ENCODE peak calls at places on chromosomes 13 and 19, in seven cellular contexts. C is SK-N-SH, E is GM12878, P is GM12892, N is HepG2, M is K562, I is GM12891. J is an unnamed sample.

GRCh38 chr13:54433511-54434206 is 1405.0 kb downstream of the OLFM4 start:
- DNase-seq in C (no peak), E (no peak), P (no peak), N (peak), M (no peak), I (no peak), J (no peak)

GRCh38 chr13:78606471-78607408 is 3.4 kb upstream of the POU4F1 start:
- DNase-seq in C (no peak), E (no peak), P (no peak), N (no peak), M (no peak), I (no peak), J (no peak)

GRCh38 chr13:67366533-67366932 is 136.4 kb upstream of the PCDH9 start:
- DNase-seq in C (no peak), E (no peak), P (no peak), N (no peak), M (no peak), I (no peak), J (no peak)

GRCh38 chr19:33462112-33462726 is 59.4 kb downstream of the PEPD start:
- DNase-seq in C (no peak), E (no peak), P (no peak), N (no peak), M (no peak), I (no peak), J (no peak)

GRCh38 chr13:63517376-63517775 is 2101.7 kb upstream of the PCDH20 start:
- DNase-seq in C (no peak), E (no peak), P (no peak), N (no peak), M (no peak), I (no peak), J (no peak)

GRCh38 chr19:48533770-48534169 is 18.2 kb upstream of the SULT2B1 start:
- DNase-seq in C (no peak), E (no peak), P (no peak), N (peak), M (no peak), I (no peak), J (no peak)

GRCh38 chr13:46864941-46865340 is 31.9 kb downstream of the HTR2A start:
- DNase-seq in C (no peak), E (no peak), P (no peak), N (no peak), M (no peak), I (no peak), J (no peak)

GRCh38 chr19:45440873-45441654 is 17.3 kb upstream of the ERCC1 start:
- DNase-seq in C (no peak), E (no peak), P (no peak), N (no peak), M (peak), I (no peak), J (no peak)

GRCh38 chr13:27500806-27501534 is 50.6 kb upstream of the MTIF3 start:
- DNase-seq in C (no peak), E (no peak), P (no peak), N (no peak), M (no peak), I (no peak), J (no peak)

GRCh38 chr13:26719356-26719945 is 41.1 kb downstream of the GPR12 start:
- DNase-seq in C (no peak), E (no peak), P (no peak), N (no peak), M (no peak), I (no peak), J (no peak)

GRCh38 chr13:42320375-42320787 is 48.4 kb downstream of the AKAP11 start:
- DNase-seq in C (no peak), E (no peak), P (no peak), N (no peak), M (no peak), I (no peak), J (no peak)

GRCh38 chr13:107210216-107211010 is 642.5 kb upstream of the ARGLU1 start:
- DNase-seq in C (no peak), E (no peak), P (no peak), N (no peak), M (no peak), I (no peak), J (no peak)

GRCh38 chr19:16371540-16371986 is 46.9 kb downstream of the KLF2 start:
- DNase-seq in C (no peak), E (peak), P (peak), N (no peak), M (peak), I (peak), J (no peak)

GRCh38 chr13:95896302-95896701 is 156.9 kb downstream of the UGGT2 start:
- DNase-seq in C (no peak), E (no peak), P (no peak), N (no peak), M (peak), I (no peak), J (no peak)

GRCh38 chr19:46821512-46822359 is 28.9 kb downstream of the AP2S1 start:
- DNase-seq in C (no peak), E (no peak), P (peak), N (no peak), M (no peak), I (no peak), J (no peak)

GRCh38 chr19:35513975-35514809 is 743 bp upstream of the DMKN start:
- DNase-seq in C (no peak), E (no peak), P (no peak), N (peak), M (no peak), I (no peak), J (no peak)

GRCh38 chr13:57409121-57409520 is 222.4 kb upstream of the PCDH17 start:
- DNase-seq in C (no peak), E (no peak), P (no peak), N (no peak), M (no peak), I (no peak), J (no peak)

GRCh38 chr13:104105418-104106355 is 1039.5 kb upstream of the SLC10A2 start:
- DNase-seq in C (no peak), E (no peak), P (no peak), N (no peak), M (no peak), I (no peak), J (no peak)

GRCh38 chr19:32188921-32189320 is 156.5 kb upstream of the ZNF507 start:
- DNase-seq in C (no peak), E (no peak), P (no peak), N (no peak), M (no peak), I (no peak), J (no peak)

GRCh38 chr19:40610396-40611064 is 9.4 kb downstream of the LTBP4 start:
- DNase-seq in C (peak), E (no peak), P (no peak), N (no peak), M (no peak), I (no peak), J (no peak)

GRCh38 chr19:1253514-1254080 is 5.2 kb downstream of the MIDN start:
- DNase-seq in C (no peak), E (no peak), P (no peak), N (peak), M (no peak), I (no peak), J (no peak)
- TF ChIP-seq TAF1 in C (no peak), E (no peak), P (no peak), N (no peak), M (no peak), I (no peak), J (no peak)

DNA sequence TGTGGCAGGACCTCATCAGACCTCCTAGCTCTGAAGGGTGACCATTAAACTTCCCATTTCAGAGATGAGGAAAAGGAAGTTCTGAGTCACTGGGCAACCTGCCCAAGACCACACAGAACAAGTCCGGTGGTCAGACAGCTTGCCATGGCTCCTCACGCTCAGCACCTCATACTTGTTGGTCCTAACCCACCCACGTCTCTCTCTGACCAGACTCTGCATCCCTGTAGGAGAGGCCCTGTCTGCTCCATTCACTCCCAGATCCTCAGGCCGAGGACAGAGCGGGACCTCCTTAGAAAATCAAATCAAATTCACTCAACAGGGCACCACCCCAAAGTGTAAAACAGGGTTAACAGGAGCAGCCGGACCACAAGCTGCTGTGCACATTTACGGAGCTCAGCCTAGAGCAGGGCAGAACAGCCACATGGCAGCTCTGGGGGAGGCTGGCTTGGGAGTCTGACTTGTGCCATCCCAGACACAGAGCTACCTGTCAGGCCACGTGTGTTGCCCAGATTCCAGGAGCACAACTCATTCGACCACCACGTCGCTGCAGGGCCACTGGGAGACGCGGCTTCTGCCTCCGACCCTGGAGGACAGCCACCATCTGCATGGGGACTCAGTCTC is 1.7 kb downstream of the MIER2 start:
- DNase-seq in C (no peak), E (peak), P (no peak), N (no peak), M (peak), I (no peak), J (no peak)
- TF ChIP-seq TAF1 in C (no peak), E (no peak), P (no peak), N (no peak), M (no peak), I (no peak), J (no peak)

GRCh38 chr13:92938481-92939020 is 288.1 kb upstream of the GPC6 start:
- DNase-seq in C (no peak), E (no peak), P (no peak), N (no peak), M (no peak), I (no peak), J (no peak)
- TF ChIP-seq TAF1 in C (no peak), E (no peak), P (no peak), N (no peak), M (no peak), I (no peak), J (no peak)

GRCh38 chr19:4660993-4661392 is 9.1 kb downstream of the MYDGF start:
- DNase-seq in C (no peak), E (no peak), P (no peak), N (no peak), M (no peak), I (no peak), J (no peak)
- TF ChIP-seq TAF1 in C (no peak), E (no peak), P (no peak), N (no peak), M (no peak), I (no peak), J (no peak)

GRCh38 chr19:2476451-2477140 is 669 bp downstream of the GADD45B start:
- DNase-seq in C (peak), E (no peak), P (no peak), N (no peak), M (peak), I (no peak), J (no peak)

GRCh38 chr19:2477141-2477710 is 1.3 kb downstream of the GADD45B start:
- DNase-seq in C (no peak), E (no peak), P (no peak), N (no peak), M (no peak), I (no peak), J (peak)

GRCh38 chr19:2475018-2475701 is 767 bp upstream of the GADD45B start:
- DNase-seq in C (peak), E (no peak), P (no peak), N (no peak), M (peak), I (no peak), J (peak)

GRCh38 chr19:2475702-2476450 is at the start of gene GADD45B:
- DNase-seq in C (peak), E (peak), P (peak), N (peak), M (peak), I (peak), J (peak)

GRCh38 chr19:2474232-2475017 is 1.5 kb upstream of the GADD45B start:
- DNase-seq in C (peak), E (no peak), P (peak), N (peak), M (peak), I (peak), J (no peak)
- TF ChIP-seq TAF1 in C (no peak), E (no peak), P (no peak), N (no peak), M (no peak), I (peak), J (peak)

DNA sequence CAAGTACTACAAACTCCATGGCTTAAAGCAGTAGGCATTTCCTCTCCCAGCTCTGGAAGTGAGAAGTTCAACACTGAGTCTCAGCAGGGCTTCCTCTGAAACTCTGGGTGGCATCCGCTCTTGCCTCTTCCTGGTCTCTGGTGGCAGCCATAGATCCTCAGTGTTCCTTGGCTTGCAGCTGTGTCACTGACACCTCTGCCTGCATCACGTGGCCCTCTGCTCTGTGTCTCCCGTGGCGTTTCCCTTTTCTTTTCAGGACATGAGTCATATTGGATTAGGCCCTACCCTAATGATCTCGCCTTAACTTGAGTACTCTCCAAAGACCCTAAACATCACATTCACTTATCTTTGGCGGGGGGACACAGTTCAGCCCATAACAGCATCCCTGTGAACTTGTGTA is 466.7 kb downstream of the MYO16 start:
- DNase-seq in C (no peak), E (no peak), P (no peak), N (no peak), M (no peak), I (no peak), J (no peak)
- TF ChIP-seq TAF1 in C (no peak), E (no peak), P (no peak), N (no peak), M (no peak), I (no peak), J (no peak)

GRCh38 chr19:23365222-23365621 is 30.0 kb downstream of the ZNF91 start:
- DNase-seq in C (no peak), E (no peak), P (no peak), N (no peak), M (no peak), I (no peak), J (no peak)

GRCh38 chr19:23366437-23366836 is 28.8 kb downstream of the ZNF91 start:
- DNase-seq in C (no peak), E (no peak), P (no peak), N (no peak), M (no peak), I (no peak), J (no peak)
- TF ChIP-seq TAF1 in C (no peak), E (no peak), P (no peak), N (no peak), M (no peak), I (no peak), J (no peak)

DNA sequence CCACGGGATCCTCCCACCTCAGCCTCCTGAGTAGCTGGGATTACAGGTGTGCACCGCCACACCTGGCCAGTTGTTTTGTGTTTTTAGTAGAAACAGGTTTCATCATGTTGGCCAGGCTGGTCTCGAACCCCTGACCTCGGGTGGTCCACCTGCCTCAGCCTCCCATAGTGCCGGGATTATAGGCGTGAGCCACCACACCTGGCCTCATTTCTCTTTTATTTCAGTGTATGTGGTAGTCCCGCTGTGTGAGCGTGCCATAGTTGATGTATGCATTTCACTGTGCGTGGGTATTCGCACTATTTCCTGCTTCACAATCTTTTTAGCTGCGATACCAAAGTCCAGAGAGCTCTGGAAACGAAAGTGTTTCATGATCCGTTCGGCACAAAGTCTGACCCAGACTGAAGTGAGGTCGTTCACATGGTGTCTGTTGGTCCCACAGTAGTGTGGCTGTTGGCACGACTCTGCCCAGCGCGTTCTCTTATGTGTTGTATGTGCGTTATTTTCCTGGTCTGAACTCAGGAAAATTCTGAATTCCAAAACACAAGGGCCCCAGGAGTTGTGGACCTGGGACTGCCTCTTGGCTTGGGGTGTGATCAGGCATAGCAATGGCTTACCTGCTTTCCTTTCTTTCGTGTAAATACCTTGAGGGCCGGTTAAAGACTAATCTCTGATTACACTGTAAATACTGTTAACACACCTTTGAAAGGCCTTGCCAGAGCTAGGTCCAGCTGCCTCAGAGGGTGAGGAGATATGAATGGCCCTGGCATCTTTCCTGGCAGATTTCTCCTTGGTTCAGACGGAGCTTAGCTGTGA is 8.6 kb downstream of the EPN1 start:
- DNase-seq in C (no peak), E (no peak), P (no peak), N (peak), M (no peak), I (no peak), J (no peak)
- TF ChIP-seq TAF1 in C (no peak), E (no peak), P (no peak), N (no peak), M (no peak), I (no peak), J (no peak)

GRCh38 chr13:99310382-99311031 is 3.3 kb upstream of the GPR183 start:
- DNase-seq in C (peak), E (no peak), P (no peak), N (no peak), M (no peak), I (no peak), J (no peak)
- TF ChIP-seq TAF1 in C (no peak), E (no peak), P (no peak), N (no peak), M (no peak), I (no peak), J (no peak)

DNA sequence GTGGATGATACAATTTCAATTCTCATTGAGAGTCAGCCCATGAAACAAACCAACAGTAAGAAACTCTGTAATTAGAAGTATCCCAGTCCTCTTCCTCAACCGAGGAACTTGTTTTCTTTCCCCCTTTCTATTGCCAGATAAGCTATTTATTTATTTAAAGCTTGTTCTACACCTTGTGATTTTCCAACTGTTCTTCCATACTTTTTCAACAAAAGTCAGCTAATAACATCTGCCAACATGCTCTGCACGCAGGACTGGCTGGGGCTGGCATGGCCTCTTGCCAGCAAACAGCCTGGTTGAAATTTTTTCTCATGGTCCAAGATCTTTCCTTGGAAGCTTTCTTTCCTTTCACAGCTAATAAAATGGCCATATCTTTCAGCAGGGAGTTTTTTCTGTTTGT is 2.9 kb upstream of the IRS2 start:
- DNase-seq in C (peak), E (no peak), P (no peak), N (no peak), M (no peak), I (no peak), J (no peak)
- TF ChIP-seq TAF1 in C (no peak), E (no peak), P (no peak), N (no peak), M (no peak), I (no peak), J (no peak)